ENCODE peak calls at places on chromosomes 5 and 9, in six cellular contexts. I is HCT116, E is HepG2, M is K562, T is H1, U is GM12878. J is an unnamed sample.

GRCh38 chr9:214488-215448 is at the start of gene DOCK8:
- DNase-seq in U (no peak), E (peak), I (peak), M (peak), T (peak), J (peak)

GRCh38 chr5:141512390-141513020 is 23.6 kb downstream of the PCDHGC5 start:
- DNase-seq in M (peak), U (no peak), E (peak), I (peak), T (peak), J (peak)

GRCh38 chr5:78797945-78798731 is 149.6 kb upstream of the LHFPL2 start:
- DNase-seq in U (no peak), E (no peak), T (no peak), I (no peak), M (no peak), J (no peak)

GRCh38 chr5:179368016-179368805 is 22.9 kb upstream of the ADAMTS2 start:
- DNase-seq in M (no peak), E (no peak), I (no peak), U (no peak), T (no peak), J (no peak)

GRCh38 chr9:112061152-112061740 is 113.9 kb downstream of the SUSD1 start:
- DNase-seq in T (no peak), U (peak), E (peak), M (peak), I (peak), J (no peak)

GRCh38 chr9:129197978-129198736 is 20.1 kb upstream of the IER5L start:
- DNase-seq in M (no peak), U (no peak), T (no peak), E (no peak), I (no peak), J (no peak)

GRCh38 chr5:143182901-143183820 is 220.3 kb downstream of the NR3C1 start:
- DNase-seq in T (no peak), M (no peak), I (no peak), E (peak), U (peak), J (no peak)

GRCh38 chr5:91359957-91360609 is 23.0 kb downstream of the ARRDC3 start:
- DNase-seq in I (no peak), E (no peak), T (no peak), U (no peak), M (no peak), J (no peak)

GRCh38 chr9:109632817-109633216 is 134.7 kb upstream of the PTPN3 start:
- DNase-seq in I (no peak), T (no peak), U (no peak), M (no peak), E (no peak), J (no peak)

GRCh38 chr5:54013556-54014157 is 296.7 kb downstream of the ARL15 start:
- DNase-seq in T (no peak), I (peak), U (no peak), M (peak), E (no peak), J (no peak)

GRCh38 chr5:38307845-38308244 is 49.5 kb downstream of the EGFLAM start:
- DNase-seq in M (no peak), E (no peak), I (no peak), T (no peak), U (no peak), J (no peak)

GRCh38 chr5:76303917-76304316 is 99.2 kb upstream of the IQGAP2 start:
- DNase-seq in I (no peak), M (no peak), E (no peak), T (no peak), U (peak), J (no peak)

GRCh38 chr5:150636391-150637244 is 3.8 kb upstream of the SYNPO start:
- DNase-seq in M (no peak), E (no peak), I (no peak), U (no peak), T (no peak), J (no peak)
- TF ChIP-seq ZNF274 in M (no peak), E (no peak), I (no peak), U (no peak), T (no peak), J (no peak)

GRCh38 chr9:38708759-38709158 is 11.2 kb downstream of the FAM240B start:
- DNase-seq in M (no peak), U (no peak), E (no peak), I (no peak), T (no peak), J (no peak)

GRCh38 chr9:38713426-38713825 is 6.5 kb downstream of the FAM240B start:
- DNase-seq in T (no peak), I (no peak), U (no peak), M (no peak), E (no peak), J (no peak)

GRCh38 chr9:38706493-38706892 is 13.4 kb downstream of the FAM240B start:
- DNase-seq in T (no peak), I (no peak), M (no peak), E (no peak), U (no peak), J (no peak)

GRCh38 chr9:38705917-38706316 is 14.0 kb downstream of the FAM240B start:
- DNase-seq in E (no peak), M (no peak), U (no peak), T (no peak), I (no peak), J (no peak)

GRCh38 chr9:38707885-38708640 is 11.9 kb downstream of the FAM240B start:
- DNase-seq in M (peak), E (no peak), T (no peak), I (no peak), U (no peak), J (no peak)
- TF ChIP-seq ZNF274 in M (no peak), E (no peak), T (no peak), I (no peak), U (no peak), J (no peak)

GRCh38 chr9:37104183-37104889 is 16.0 kb upstream of the ZCCHC7 start:
- DNase-seq in E (no peak), M (peak), T (no peak), U (no peak), I (no peak), J (no peak)

GRCh38 chr9:37102476-37102875 is 17.9 kb upstream of the ZCCHC7 start:
- DNase-seq in E (no peak), T (no peak), M (no peak), U (no peak), I (no peak), J (no peak)

GRCh38 chr9:37105169-37105750 is 15.1 kb upstream of the ZCCHC7 start:
- DNase-seq in E (no peak), I (no peak), M (peak), U (no peak), T (no peak), J (no peak)

DNA sequence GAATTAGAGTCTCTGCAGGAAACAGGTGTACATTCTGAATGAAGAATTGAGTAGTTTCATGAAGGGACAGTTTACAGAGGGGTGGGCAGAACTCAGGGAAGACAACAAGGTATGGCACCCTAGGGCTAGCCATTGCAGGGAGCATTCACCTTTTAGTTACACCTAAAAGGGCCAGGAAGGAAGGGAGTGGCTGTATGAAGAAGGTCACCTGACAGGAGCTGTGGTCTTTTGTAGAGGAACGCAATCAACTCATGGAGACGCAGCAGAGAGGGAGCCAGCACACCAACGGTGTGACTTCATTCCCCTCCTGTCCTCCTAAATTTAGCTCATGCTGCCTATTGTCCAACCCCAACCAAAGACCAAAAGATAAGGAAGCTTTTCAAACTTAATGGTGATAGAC is 12.7 kb upstream of the ZCCHC7 start:
- DNase-seq in U (no peak), E (no peak), I (no peak), T (no peak), M (no peak), J (no peak)
- TF ChIP-seq ZNF274 in U (no peak), E (no peak), I (no peak), T (no peak), M (no peak), J (no peak)

GRCh38 chr9:128056887-128057723 is 10.0 kb downstream of the NAIF1 start:
- DNase-seq in T (no peak), M (no peak), E (peak), I (no peak), U (no peak), J (no peak)
- TF ChIP-seq ZNF274 in T (no peak), M (no peak), E (peak), I (no peak), U (no peak), J (no peak)

GRCh38 chr5:154086123-154086522 is 47.4 kb downstream of the MFAP3 start:
- DNase-seq in I (no peak), E (no peak), T (no peak), U (no peak), M (no peak), J (no peak)
- TF ChIP-seq ZNF274 in I (no peak), E (no peak), T (no peak), U (no peak), M (no peak), J (no peak)

DNA sequence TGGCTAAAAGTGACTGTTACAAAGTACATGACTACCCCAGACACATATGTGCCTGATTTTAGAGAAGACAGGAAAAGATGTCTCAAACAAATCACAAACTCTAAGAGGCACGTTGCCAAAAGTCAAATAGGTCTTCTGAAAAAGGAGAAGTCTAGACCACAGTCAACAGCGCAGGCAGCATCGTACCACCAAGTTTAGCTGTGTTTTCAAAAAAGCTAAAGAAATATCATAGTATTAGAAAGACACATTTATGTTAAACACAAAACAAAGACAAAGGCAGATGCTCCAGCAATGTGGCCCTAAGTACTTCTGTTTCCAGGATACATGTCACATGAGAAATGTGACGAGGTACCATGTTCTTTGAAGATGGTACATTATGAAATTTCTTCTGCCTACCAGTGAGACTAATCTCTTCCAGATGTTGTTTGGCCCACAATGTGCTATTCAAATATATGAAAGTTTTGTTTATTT is 43.5 kb downstream of the LPAR1 start:
- DNase-seq in M (no peak), T (no peak), I (no peak), U (no peak), E (no peak), J (no peak)
- TF ChIP-seq ZNF274 in M (no peak), T (no peak), I (no peak), U (no peak), E (no peak), J (no peak)